ENCODE peak calls at places on chromosomes 5 and 9, in ten cellular contexts. One of them, this sample, is unnamed.

GRCh38 chr5:169797577-169797976 is 160.5 kb downstream of the DOCK2 start:
- DNase-seq in thoracic aorta: no peak
- DNase-seq in SK-N-SH: no peak
- DNase-seq in CD4-positive, alpha-beta memory T cell: no peak
- DNase-seq in CD8-positive, alpha-beta memory T cell: no peak
- DNase-seq in heart right ventricle: no peak
- DNase-seq in IMR-90: no peak
- DNase-seq in kidney: no peak
- DNase-seq in fibroblast of lung: no peak
- DNase-seq in brain microvascular endothelial cell: no peak
- DNase-seq in this sample: no peak

GRCh38 chr9:137691648-137692357 is 73.0 kb downstream of the EHMT1 start:
- DNase-seq in thoracic aorta: no peak
- DNase-seq in SK-N-SH: no peak
- DNase-seq in fibroblast of lung: no peak
- DNase-seq in CD8-positive, alpha-beta memory T cell: no peak
- DNase-seq in heart right ventricle: no peak
- DNase-seq in IMR-90: no peak
- DNase-seq in kidney: no peak
- DNase-seq in brain microvascular endothelial cell: no peak
- DNase-seq in CD4-positive, alpha-beta memory T cell: no peak
- DNase-seq in this sample: no peak

GRCh38 chr9:75071530-75072122 is 16.3 kb downstream of the NMRK1 start:
- DNase-seq in CD4-positive, alpha-beta memory T cell: peak; percentile 35
- DNase-seq in heart right ventricle: no peak
- DNase-seq in fibroblast of lung: no peak
- DNase-seq in CD8-positive, alpha-beta memory T cell: peak; percentile 16
- DNase-seq in thoracic aorta: no peak
- DNase-seq in SK-N-SH: no peak
- DNase-seq in IMR-90: no peak
- DNase-seq in brain microvascular endothelial cell: no peak
- DNase-seq in kidney: peak; percentile 82
- DNase-seq in this sample: no peak

GRCh38 chr5:51518607-51519006 is 135.4 kb downstream of the ISL1 start:
- DNase-seq in kidney: no peak
- DNase-seq in IMR-90: no peak
- DNase-seq in thoracic aorta: no peak
- DNase-seq in CD4-positive, alpha-beta memory T cell: no peak
- DNase-seq in heart right ventricle: no peak
- DNase-seq in fibroblast of lung: no peak
- DNase-seq in CD8-positive, alpha-beta memory T cell: no peak
- DNase-seq in brain microvascular endothelial cell: no peak
- DNase-seq in SK-N-SH: no peak
- DNase-seq in this sample: no peak

GRCh38 chr5:172903790-172904189 is 55.4 kb upstream of the RPL26L1 start:
- DNase-seq in fibroblast of lung: peak; percentile 95
- DNase-seq in CD8-positive, alpha-beta memory T cell: no peak
- DNase-seq in heart right ventricle: no peak
- DNase-seq in CD4-positive, alpha-beta memory T cell: no peak
- DNase-seq in SK-N-SH: peak; percentile 39
- DNase-seq in brain microvascular endothelial cell: peak; percentile 92
- DNase-seq in thoracic aorta: peak; percentile 84
- DNase-seq in kidney: no peak
- DNase-seq in IMR-90: peak; percentile 96
- DNase-seq in this sample: peak; percentile 78

GRCh38 chr5:72509401-72509800 is 2.2 kb upstream of the ZNF366 start:
- DNase-seq in fibroblast of lung: no peak
- DNase-seq in brain microvascular endothelial cell: no peak
- DNase-seq in kidney: peak; percentile 63
- DNase-seq in heart right ventricle: peak; percentile 72
- DNase-seq in IMR-90: no peak
- DNase-seq in thoracic aorta: peak; percentile 28
- DNase-seq in CD4-positive, alpha-beta memory T cell: no peak
- DNase-seq in SK-N-SH: no peak
- DNase-seq in CD8-positive, alpha-beta memory T cell: no peak
- DNase-seq in this sample: no peak

GRCh38 chr5:139974661-139975060 is 68.4 kb downstream of the NRG2 start:
- DNase-seq in heart right ventricle: peak; percentile 2
- DNase-seq in kidney: no peak
- DNase-seq in CD4-positive, alpha-beta memory T cell: no peak
- DNase-seq in fibroblast of lung: no peak
- DNase-seq in IMR-90: no peak
- DNase-seq in SK-N-SH: no peak
- DNase-seq in brain microvascular endothelial cell: no peak
- DNase-seq in thoracic aorta: no peak
- DNase-seq in CD8-positive, alpha-beta memory T cell: no peak
- DNase-seq in this sample: no peak

GRCh38 chr9:95462419-95463121 is 54.2 kb downstream of the PTCH1 start:
- DNase-seq in fibroblast of lung: peak; percentile 94
- DNase-seq in IMR-90: peak; percentile 94
- DNase-seq in thoracic aorta: no peak
- DNase-seq in heart right ventricle: peak; percentile 79
- DNase-seq in SK-N-SH: peak; percentile 90
- DNase-seq in kidney: peak; percentile 87
- DNase-seq in CD8-positive, alpha-beta memory T cell: peak; percentile 84
- DNase-seq in brain microvascular endothelial cell: peak; percentile 75
- DNase-seq in CD4-positive, alpha-beta memory T cell: peak; percentile 89
- DNase-seq in this sample: peak; percentile 56

GRCh38 chr9:110180386-110180712 is 27.6 kb downstream of the C9orf152 start:
- DNase-seq in IMR-90: no peak
- DNase-seq in kidney: no peak
- DNase-seq in CD4-positive, alpha-beta memory T cell: no peak
- DNase-seq in fibroblast of lung: no peak
- DNase-seq in CD8-positive, alpha-beta memory T cell: no peak
- DNase-seq in SK-N-SH: no peak
- DNase-seq in brain microvascular endothelial cell: no peak
- DNase-seq in thoracic aorta: no peak
- DNase-seq in heart right ventricle: no peak
- DNase-seq in this sample: no peak

GRCh38 chr5:146802945-146803522 is 75.5 kb downstream of the PPP2R2B start:
- DNase-seq in CD4-positive, alpha-beta memory T cell: no peak
- DNase-seq in brain microvascular endothelial cell: no peak
- DNase-seq in heart right ventricle: no peak
- DNase-seq in fibroblast of lung: no peak
- DNase-seq in thoracic aorta: no peak
- DNase-seq in kidney: no peak
- DNase-seq in CD8-positive, alpha-beta memory T cell: no peak
- DNase-seq in IMR-90: no peak
- DNase-seq in SK-N-SH: no peak
- DNase-seq in this sample: no peak

GRCh38 chr9:14585730-14586473 is 107.3 kb downstream of the ZDHHC21 start:
- DNase-seq in kidney: no peak
- DNase-seq in IMR-90: no peak
- DNase-seq in CD8-positive, alpha-beta memory T cell: peak; percentile 17
- DNase-seq in heart right ventricle: no peak
- DNase-seq in fibroblast of lung: no peak
- DNase-seq in brain microvascular endothelial cell: no peak
- DNase-seq in CD4-positive, alpha-beta memory T cell: no peak
- DNase-seq in thoracic aorta: no peak
- DNase-seq in SK-N-SH: no peak
- DNase-seq in this sample: no peak

GRCh38 chr9:14597171-14597799 is 95.9 kb downstream of the ZDHHC21 start:
- DNase-seq in CD8-positive, alpha-beta memory T cell: no peak
- DNase-seq in brain microvascular endothelial cell: no peak
- DNase-seq in kidney: no peak
- DNase-seq in SK-N-SH: no peak
- DNase-seq in CD4-positive, alpha-beta memory T cell: no peak
- DNase-seq in heart right ventricle: no peak
- DNase-seq in thoracic aorta: no peak
- DNase-seq in IMR-90: no peak
- DNase-seq in fibroblast of lung: no peak
- DNase-seq in this sample: no peak

GRCh38 chr9:14593406-14593805 is 99.8 kb downstream of the ZDHHC21 start:
- DNase-seq in SK-N-SH: no peak
- DNase-seq in heart right ventricle: no peak
- DNase-seq in IMR-90: no peak
- DNase-seq in kidney: no peak
- DNase-seq in fibroblast of lung: no peak
- DNase-seq in thoracic aorta: no peak
- DNase-seq in CD4-positive, alpha-beta memory T cell: no peak
- DNase-seq in brain microvascular endothelial cell: no peak
- DNase-seq in CD8-positive, alpha-beta memory T cell: no peak
- DNase-seq in this sample: no peak

DNA sequence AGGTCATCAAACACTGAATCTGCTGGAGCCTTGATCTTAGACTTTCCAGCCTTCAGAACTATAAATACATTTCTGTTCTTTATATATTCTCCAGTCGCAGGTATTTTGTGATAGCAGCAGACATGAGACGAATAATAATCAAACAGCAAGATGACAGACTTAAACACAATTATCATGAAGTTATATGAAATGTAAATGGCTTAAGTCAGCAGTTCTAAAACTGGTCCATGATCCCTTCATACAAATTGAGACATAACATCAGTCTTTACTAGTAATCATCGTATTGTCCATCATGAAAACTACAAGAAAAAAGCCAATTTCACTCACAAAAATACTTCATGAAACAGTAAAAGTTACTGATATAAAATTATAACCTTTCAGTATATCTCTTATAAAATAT is 101.8 kb downstream of the ZDHHC21 start:
- DNase-seq in brain microvascular endothelial cell: no peak
- DNase-seq in heart right ventricle: no peak
- DNase-seq in CD8-positive, alpha-beta memory T cell: no peak
- DNase-seq in CD4-positive, alpha-beta memory T cell: no peak
- DNase-seq in fibroblast of lung: no peak
- DNase-seq in thoracic aorta: no peak
- DNase-seq in SK-N-SH: no peak
- DNase-seq in kidney: no peak
- DNase-seq in IMR-90: no peak
- DNase-seq in this sample: no peak
- H3K27ac ChIP-seq in brain microvascular endothelial cell: no peak overlapping the region
- H3K27ac ChIP-seq in heart right ventricle: no peak overlapping the region
- H3K27ac ChIP-seq in CD8-positive, alpha-beta memory T cell: no peak overlapping the region
- H3K27ac ChIP-seq in CD4-positive, alpha-beta memory T cell: no peak overlapping the region
- H3K27ac ChIP-seq in fibroblast of lung: no peak overlapping the region
- H3K27ac ChIP-seq in thoracic aorta: no peak overlapping the region
- H3K27ac ChIP-seq in SK-N-SH: no peak overlapping the region
- H3K27ac ChIP-seq in kidney: no peak overlapping the region
- H3K27ac ChIP-seq in IMR-90: no peak overlapping the region
- H3K27ac ChIP-seq in this sample: no peak overlapping the region

GRCh38 chr9:136470356-136470755 is 12.5 kb downstream of the SEC16A start:
- DNase-seq in thoracic aorta: no peak
- DNase-seq in IMR-90: no peak
- DNase-seq in CD8-positive, alpha-beta memory T cell: no peak
- DNase-seq in fibroblast of lung: no peak
- DNase-seq in heart right ventricle: no peak
- DNase-seq in kidney: no peak
- DNase-seq in brain microvascular endothelial cell: no peak
- DNase-seq in CD4-positive, alpha-beta memory T cell: no peak
- DNase-seq in SK-N-SH: no peak
- DNase-seq in this sample: no peak
- H3K36me3 ChIP-seq in thoracic aorta: peaks cover 75% of the 10 kb centered on the region
- H3K36me3 ChIP-seq in IMR-90: peaks cover 91% of the 10 kb centered on the region
- H3K36me3 ChIP-seq in CD8-positive, alpha-beta memory T cell: peaks cover 92% of the 10 kb centered on the region
- H3K36me3 ChIP-seq in fibroblast of lung: peaks cover 67% of the 10 kb centered on the region
- H3K36me3 ChIP-seq in heart right ventricle: peaks cover 24% of the 10 kb centered on the region
- H3K36me3 ChIP-seq in kidney: peaks cover 42% of the 10 kb centered on the region
- H3K36me3 ChIP-seq in brain microvascular endothelial cell: peaks cover 92% of the 10 kb centered on the region
- H3K36me3 ChIP-seq in CD4-positive, alpha-beta memory T cell: peaks cover 93% of the 10 kb centered on the region
- H3K36me3 ChIP-seq in SK-N-SH: peaks cover 41% of the 10 kb centered on the region
- H3K36me3 ChIP-seq in this sample: peaks cover 17% of the 10 kb centered on the region

DNA sequence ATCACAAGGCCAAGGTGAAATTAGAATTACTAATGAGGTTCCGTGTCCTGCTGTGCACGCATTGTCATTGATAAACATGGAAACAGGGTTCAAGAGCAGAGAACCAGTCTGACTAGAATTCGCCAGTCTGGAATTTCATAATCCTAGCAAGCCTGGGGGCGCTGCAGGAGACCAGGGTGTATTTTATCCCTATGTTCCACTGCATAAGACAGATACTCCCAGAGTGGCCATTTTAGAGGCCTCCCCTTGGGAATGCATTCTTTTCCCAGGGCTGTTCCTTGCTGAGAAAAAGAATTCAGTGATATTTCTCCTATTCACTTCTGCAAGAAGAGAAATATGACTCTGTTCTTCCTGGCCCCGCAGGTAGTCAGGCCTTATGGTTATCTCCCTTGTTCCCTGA is 1387.7 kb downstream of the MAT2B start:
- DNase-seq in IMR-90: no peak
- DNase-seq in CD4-positive, alpha-beta memory T cell: no peak
- DNase-seq in SK-N-SH: no peak
- DNase-seq in heart right ventricle: no peak
- DNase-seq in CD8-positive, alpha-beta memory T cell: no peak
- DNase-seq in brain microvascular endothelial cell: no peak
- DNase-seq in kidney: no peak
- DNase-seq in thoracic aorta: no peak
- DNase-seq in fibroblast of lung: no peak
- DNase-seq in this sample: no peak
- H3K4me3 ChIP-seq in IMR-90: no peak overlapping the region
- H3K4me3 ChIP-seq in CD4-positive, alpha-beta memory T cell: no peak overlapping the region
- H3K4me3 ChIP-seq in SK-N-SH: no peak overlapping the region
- H3K4me3 ChIP-seq in heart right ventricle: no peak overlapping the region
- H3K4me3 ChIP-seq in CD8-positive, alpha-beta memory T cell: no peak overlapping the region
- H3K4me3 ChIP-seq in brain microvascular endothelial cell: no peak overlapping the region
- H3K4me3 ChIP-seq in kidney: no peak overlapping the region
- H3K4me3 ChIP-seq in thoracic aorta: no peak overlapping the region
- H3K4me3 ChIP-seq in fibroblast of lung: no peak overlapping the region
- H3K4me3 ChIP-seq in this sample: no peak overlapping the region

GRCh38 chr5:140989254-140989653 is 23.0 kb downstream of the PCDHAC2 start:
- DNase-seq in SK-N-SH: no peak
- DNase-seq in IMR-90: no peak
- DNase-seq in fibroblast of lung: no peak
- DNase-seq in thoracic aorta: no peak
- DNase-seq in CD8-positive, alpha-beta memory T cell: no peak
- DNase-seq in kidney: no peak
- DNase-seq in brain microvascular endothelial cell: no peak
- DNase-seq in CD4-positive, alpha-beta memory T cell: no peak
- DNase-seq in heart right ventricle: no peak
- DNase-seq in this sample: no peak

GRCh38 chr5:140982083-140982716 is 15.9 kb downstream of the PCDHAC2 start:
- DNase-seq in fibroblast of lung: no peak
- DNase-seq in heart right ventricle: no peak
- DNase-seq in CD4-positive, alpha-beta memory T cell: no peak
- DNase-seq in IMR-90: no peak
- DNase-seq in kidney: no peak
- DNase-seq in SK-N-SH: peak; percentile 47
- DNase-seq in CD8-positive, alpha-beta memory T cell: no peak
- DNase-seq in thoracic aorta: no peak
- DNase-seq in brain microvascular endothelial cell: no peak
- DNase-seq in this sample: no peak

GRCh38 chr5:140988036-140988997 is 22.0 kb downstream of the PCDHAC2 start:
- DNase-seq in fibroblast of lung: no peak
- DNase-seq in SK-N-SH: no peak
- DNase-seq in CD4-positive, alpha-beta memory T cell: no peak
- DNase-seq in brain microvascular endothelial cell: no peak
- DNase-seq in thoracic aorta: no peak
- DNase-seq in IMR-90: no peak
- DNase-seq in CD8-positive, alpha-beta memory T cell: no peak
- DNase-seq in kidney: no peak
- DNase-seq in heart right ventricle: no peak
- DNase-seq in this sample: no peak

DNA sequence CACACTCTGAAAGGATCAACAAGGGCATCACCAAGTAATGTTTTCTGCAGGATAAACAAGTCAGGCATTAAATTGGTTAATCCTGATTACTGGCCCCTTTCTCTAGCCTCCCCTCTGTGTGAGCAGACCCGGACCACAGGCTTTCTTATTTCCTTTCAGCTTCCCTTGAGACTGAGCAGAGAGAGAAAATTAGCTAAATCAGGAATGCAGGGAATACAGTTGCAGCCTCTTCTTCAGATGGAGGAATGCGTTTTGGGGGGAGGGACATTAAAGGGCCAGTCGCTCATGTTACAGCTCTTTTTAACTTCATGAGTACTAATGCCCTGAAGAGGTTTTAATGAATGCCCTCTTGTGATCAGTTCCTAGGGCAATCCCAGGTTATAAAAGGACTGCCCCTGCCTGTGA is 19.8 kb downstream of the PCDHAC2 start:
- DNase-seq in CD8-positive, alpha-beta memory T cell: no peak
- DNase-seq in SK-N-SH: no peak
- DNase-seq in heart right ventricle: no peak
- DNase-seq in kidney: no peak
- DNase-seq in CD4-positive, alpha-beta memory T cell: no peak
- DNase-seq in IMR-90: no peak
- DNase-seq in thoracic aorta: no peak
- DNase-seq in fibroblast of lung: no peak
- DNase-seq in brain microvascular endothelial cell: no peak
- DNase-seq in this sample: no peak
- H3K27ac ChIP-seq in CD8-positive, alpha-beta memory T cell: no peak overlapping the region
- H3K27ac ChIP-seq in SK-N-SH: peak overlapping the region; percentile 26
- H3K27ac ChIP-seq in heart right ventricle: no peak overlapping the region
- H3K27ac ChIP-seq in kidney: no peak overlapping the region
- H3K27ac ChIP-seq in CD4-positive, alpha-beta memory T cell: no peak overlapping the region
- H3K27ac ChIP-seq in IMR-90: no peak overlapping the region
- H3K27ac ChIP-seq in thoracic aorta: no peak overlapping the region
- H3K27ac ChIP-seq in fibroblast of lung: no peak overlapping the region
- H3K27ac ChIP-seq in brain microvascular endothelial cell: no peak overlapping the region
- H3K27ac ChIP-seq in this sample: no peak overlapping the region